ENCODE peak calls at places on chromosomes 6 and 20, in four cellular contexts. One of them, this sample, is unnamed.

GRCh38 chr6:20700375-20700774 is 166.1 kb downstream of the CDKAL1 start:
- DNase-seq in AG20443: no peak
- DNase-seq in GM10248: no peak
- DNase-seq in posterior vena cava: no peak
- DNase-seq in this sample: no peak

GRCh38 chr6:138944412-138944811 is 43.6 kb downstream of the REPS1 start:
- DNase-seq in AG20443: peak; percentile 44
- DNase-seq in GM10248: peak; percentile 15
- DNase-seq in posterior vena cava: no peak
- DNase-seq in this sample: no peak

GRCh38 chr6:25387921-25388320 is 108.7 kb downstream of the CARMIL1 start:
- DNase-seq in AG20443: no peak
- DNase-seq in GM10248: no peak
- DNase-seq in posterior vena cava: no peak
- DNase-seq in this sample: no peak

GRCh38 chr20:37882961-37883712 is 19.8 kb upstream of the VSTM2L start:
- DNase-seq in AG20443: no peak
- DNase-seq in GM10248: no peak
- DNase-seq in posterior vena cava: no peak
- DNase-seq in this sample: no peak

GRCh38 chr20:50848846-50849673 is 54.2 kb downstream of the BCAS4 start:
- DNase-seq in AG20443: peak; percentile 35
- DNase-seq in GM10248: peak; percentile 58
- DNase-seq in posterior vena cava: no peak
- DNase-seq in this sample: no peak

GRCh38 chr6:116396451-116396850 is 25.7 kb downstream of the DSE start:
- DNase-seq in AG20443: no peak
- DNase-seq in GM10248: no peak
- DNase-seq in posterior vena cava: no peak
- DNase-seq in this sample: no peak

GRCh38 chr6:53287336-53288225 is 61.2 kb downstream of the ELOVL5 start:
- DNase-seq in AG20443: no peak
- DNase-seq in GM10248: no peak
- DNase-seq in posterior vena cava: no peak
- DNase-seq in this sample: no peak

GRCh38 chr6:12436683-12437082 is 146.5 kb downstream of the EDN1 start:
- DNase-seq in AG20443: no peak
- DNase-seq in GM10248: no peak
- DNase-seq in posterior vena cava: no peak
- DNase-seq in this sample: no peak

GRCh38 chr6:4316867-4317400 is 181.6 kb upstream of the ECI2 start:
- DNase-seq in AG20443: peak; percentile 78
- DNase-seq in GM10248: no peak
- DNase-seq in posterior vena cava: peak; percentile 83
- DNase-seq in this sample: peak; percentile 30

GRCh38 chr6:75130784-75131183 is 75.1 kb downstream of the COL12A1 start:
- DNase-seq in AG20443: peak; percentile 40
- DNase-seq in GM10248: no peak
- DNase-seq in posterior vena cava: peak; percentile 84
- DNase-seq in this sample: no peak